ENCODE peak calls at places on chromosomes 16 and 17, in six cellular contexts. P is IMR-90, F is A549, I is GM12878, Q is HepG2, U is K562. W is an unnamed sample.

GRCh38 chr17:17019891-17020456 is 22.3 kb upstream of the MPRIP start:
- DNase-seq in P (no peak), F (no peak), I (no peak), Q (no peak), U (no peak), W (no peak)

GRCh38 chr17:32498362-32498761 is 11.6 kb downstream of the CDK5R1 start:
- DNase-seq in P (no peak), F (no peak), I (no peak), Q (no peak), U (no peak), W (peak; percentile 19)

GRCh38 chr17:9936075-9936474 is 31.0 kb upstream of the RCVRN start:
- DNase-seq in P (no peak), F (no peak), I (no peak), Q (no peak), U (no peak), W (no peak)

GRCh38 chr17:74736423-74737298 is at the start of gene RAB37:
- DNase-seq in P (no peak), F (peak; percentile 87), I (no peak), Q (peak; percentile 99), U (no peak), W (no peak)

GRCh38 chr17:21245703-21246102 is 7.5 kb downstream of the NATD1 start:
- DNase-seq in P (no peak), F (no peak), I (no peak), Q (no peak), U (no peak), W (no peak)

GRCh38 chr17:59400858-59401257 is 69.4 kb downstream of the YPEL2 start:
- DNase-seq in P (no peak), F (no peak), I (no peak), Q (no peak), U (no peak), W (no peak)

GRCh38 chr16:83725313-83725712 is 82.5 kb upstream of the HSBP1 start:
- DNase-seq in P (no peak), F (no peak), I (no peak), Q (no peak), U (no peak), W (no peak)

GRCh38 chr17:8123695-8124349 is at the start of gene HES7:
- DNase-seq in P (peak; percentile 50), F (no peak), I (no peak), Q (no peak), U (peak; percentile 19), W (no peak)

GRCh38 chr17:79042421-79043190 is 18.6 kb downstream of the C1QTNF1 start:
- DNase-seq in P (peak; percentile 59), F (peak; percentile 93), I (no peak), Q (peak; percentile 49), U (peak; percentile 54), W (peak; percentile 75)

GRCh38 chr17:36901506-36901905 is 35.8 kb upstream of the LHX1 start:
- DNase-seq in P (peak; percentile 33), F (no peak), I (no peak), Q (peak; percentile 16), U (no peak), W (no peak)

GRCh38 chr16:88026964-88027938 is 76.0 kb downstream of the BANP start:
- DNase-seq in P (no peak), F (no peak), I (no peak), Q (no peak), U (no peak), W (no peak)

GRCh38 chr16:65226077-65226476 is 104.2 kb upstream of the CDH11 start:
- DNase-seq in P (no peak), F (no peak), I (no peak), Q (no peak), U (no peak), W (no peak)

GRCh38 chr17:82967268-82968032 is 112.0 kb upstream of the METRNL start:
- DNase-seq in P (no peak), F (no peak), I (no peak), Q (no peak), U (no peak), W (no peak)

GRCh38 chr17:82972836-82973372 is 106.5 kb upstream of the METRNL start:
- DNase-seq in P (no peak), F (no peak), I (peak; percentile 11), Q (no peak), U (no peak), W (no peak)

GRCh38 chr17:82973456-82974135 is 105.8 kb upstream of the METRNL start:
- DNase-seq in P (no peak), F (no peak), I (no peak), Q (no peak), U (no peak), W (no peak)

GRCh38 chr17:82970818-82971610 is 108.4 kb upstream of the METRNL start:
- DNase-seq in P (no peak), F (no peak), I (no peak), Q (no peak), U (no peak), W (no peak)

DNA sequence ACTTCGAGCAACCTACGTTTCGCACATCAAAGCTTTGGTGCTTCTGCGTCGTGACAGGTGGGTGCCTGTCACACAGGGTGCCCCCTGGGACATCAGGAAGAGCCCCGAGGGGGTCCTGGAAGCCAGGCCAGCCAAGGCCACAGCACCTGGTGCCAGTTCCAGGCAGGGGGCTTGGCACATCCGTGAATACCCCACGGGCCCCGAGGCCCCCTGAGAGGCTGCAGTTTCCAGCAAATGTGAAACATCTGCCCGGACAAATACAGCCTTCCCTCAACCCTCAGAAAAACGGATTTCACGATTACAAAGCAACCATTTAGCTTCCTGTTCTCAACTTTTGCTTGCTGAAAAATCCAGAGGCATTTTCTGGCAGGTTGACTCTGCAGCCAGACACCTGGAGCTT is 109.3 kb upstream of the METRNL start:
- DNase-seq in P (no peak), F (no peak), I (no peak), Q (no peak), U (no peak), W (no peak)
- TF ChIP-seq BHLHE40 in P (no peak), F (no peak), I (no peak), Q (no peak), U (no peak), W (no peak)

GRCh38 chr17:43316522-43317142 is 82.2 kb upstream of the ARL4D start:
- DNase-seq in P (no peak), F (no peak), I (no peak), Q (no peak), U (peak; percentile 45), W (no peak)
- TF ChIP-seq BHLHE40 in P (no peak), F (no peak), I (peak; percentile 81), Q (no peak), U (peak; percentile 2), W (no peak)

DNA sequence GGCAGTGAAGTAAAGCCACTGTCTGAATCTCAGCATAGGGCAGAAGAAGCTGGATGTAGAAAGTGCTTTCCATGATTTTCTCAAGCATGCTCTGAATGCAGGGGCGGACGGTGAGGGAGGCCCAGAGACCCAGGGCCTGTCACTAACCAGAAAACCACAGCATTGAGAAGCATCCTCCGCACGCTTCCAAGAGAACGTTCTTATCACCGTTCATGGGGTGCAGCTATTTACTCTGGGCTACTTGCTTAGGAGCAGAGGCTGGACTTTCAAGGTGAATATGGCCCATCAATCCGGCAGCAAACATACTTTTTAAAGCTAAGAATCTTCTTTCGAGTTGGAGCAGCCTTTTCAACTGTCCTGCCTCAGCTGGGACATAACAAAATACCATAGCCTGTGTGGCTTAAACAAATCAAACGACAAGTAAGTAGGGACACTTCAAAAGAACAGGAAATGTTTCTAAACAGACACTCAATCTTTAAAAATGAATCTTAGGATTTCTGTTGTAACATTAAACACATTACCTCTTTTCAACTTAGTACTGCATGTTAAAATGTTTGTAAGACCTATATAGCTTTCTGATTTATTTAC is 46.5 kb upstream of the CDRT4 start:
- DNase-seq in P (peak; percentile 24), F (no peak), I (no peak), Q (no peak), U (no peak), W (no peak)
- TF ChIP-seq BHLHE40 in P (no peak), F (no peak), I (no peak), Q (no peak), U (no peak), W (no peak)

GRCh38 chr17:81218459-81218858 is 4.3 kb downstream of the CEP131 start:
- DNase-seq in P (no peak), F (no peak), I (no peak), Q (no peak), U (no peak), W (no peak)
- TF ChIP-seq BHLHE40 in P (no peak), F (no peak), I (no peak), Q (no peak), U (no peak), W (no peak)

GRCh38 chr17:55436224-55437164 is 14.9 kb upstream of the MMD start:
- DNase-seq in P (no peak), F (no peak), I (no peak), Q (no peak), U (no peak), W (no peak)
- TF ChIP-seq BHLHE40 in P (no peak), F (no peak), I (no peak), Q (no peak), U (no peak), W (no peak)

GRCh38 chr17:52071712-52072111 is 86.8 kb downstream of the CA10 start:
- DNase-seq in P (no peak), F (no peak), I (no peak), Q (no peak), U (no peak), W (no peak)
- TF ChIP-seq BHLHE40 in P (no peak), F (no peak), I (no peak), Q (no peak), U (no peak), W (no peak)

GRCh38 chr16:10694306-10694705 is 424 bp downstream of the TEKT5 start:
- DNase-seq in P (no peak), F (no peak), I (no peak), Q (no peak), U (no peak), W (no peak)
- TF ChIP-seq BHLHE40 in P (no peak), F (no peak), I (no peak), Q (no peak), U (no peak), W (no peak)